ENCODE peak calls at places on chromosomes 6 and 20, in seven cellular contexts. Z is ovary, R is tibial artery, W is GM23248, H is small intestine, A is fibroblast of lung, N is testis. F is an unnamed sample. For H3K4me1, the result is how much of the 10 kb centered on the place peaks cover.

GRCh38 chr6:143589162-143589561 is 77.6 kb upstream of the FUCA2 start:
- DNase-seq in Z (no peak), R (no peak), W (no peak), H (no peak), A (no peak), N (no peak), F (no peak)

GRCh38 chr20:47380481-47380880 is 24.0 kb upstream of the ZMYND8 start:
- DNase-seq in Z (no peak), R (no peak), W (no peak), H (peak), A (no peak), N (no peak), F (no peak)

GRCh38 chr20:25251558-25251957 is 3.7 kb downstream of the PYGB start:
- DNase-seq in Z (no peak), R (peak), W (no peak), H (no peak), A (no peak), N (peak), F (no peak)

GRCh38 chr20:6806291-6806690 is 38.8 kb downstream of the BMP2 start:
- DNase-seq in Z (no peak), R (no peak), W (no peak), H (no peak), A (no peak), N (no peak), F (no peak)

GRCh38 chr6:44969446-44970175 is 358.5 kb upstream of the RUNX2 start:
- DNase-seq in Z (no peak), R (no peak), W (peak), H (no peak), A (peak), N (no peak), F (no peak)

GRCh38 chr20:62858059-62858458 is 3.6 kb downstream of the TCFL5 start:
- DNase-seq in Z (no peak), R (no peak), W (no peak), H (no peak), A (no peak), N (no peak), F (no peak)

GRCh38 chr6:22149501-22150490 is 147.0 kb downstream of the PRL start:
- DNase-seq in Z (no peak), R (no peak), W (no peak), H (no peak), A (peak), N (no peak), F (no peak)

GRCh38 chr20:63830821-63831593 is at the start of gene ZBTB46:
- DNase-seq in Z (peak), R (no peak), W (peak), H (peak), A (peak), N (peak), F (no peak)

GRCh38 chr6:17863971-17864754 is 123.3 kb downstream of the KIF13A start:
- DNase-seq in Z (no peak), R (peak), W (peak), H (no peak), A (peak), N (no peak), F (no peak)

GRCh38 chr6:15628499-15629131 is 34.2 kb downstream of the DTNBP1 start:
- DNase-seq in Z (no peak), R (no peak), W (peak), H (no peak), A (peak), N (no peak), F (no peak)

GRCh38 chr20:24934101-24934661 is 14.9 kb upstream of the CST7 start:
- DNase-seq in Z (no peak), R (no peak), W (no peak), H (peak), A (no peak), N (no peak), F (no peak)

GRCh38 chr6:80316655-80317332 is 210.3 kb downstream of the BCKDHB start:
- DNase-seq in Z (no peak), R (no peak), W (peak), H (no peak), A (no peak), N (no peak), F (no peak)

GRCh38 chr20:25372584-25373336 is 17.9 kb downstream of the ABHD12 start:
- DNase-seq in Z (no peak), R (no peak), W (peak), H (no peak), A (peak), N (no peak), F (no peak)

GRCh38 chr20:22810626-22811559 is 224.2 kb upstream of the SSTR4 start:
- DNase-seq in Z (no peak), R (no peak), W (no peak), H (peak), A (no peak), N (no peak), F (no peak)

GRCh38 chr6:160992323-160993314 is 1.1 kb downstream of the MAP3K4 start:
- DNase-seq in Z (peak), R (no peak), W (peak), H (peak), A (peak), N (peak), F (no peak)

GRCh38 chr6:165805067-165805525 is 142.1 kb upstream of the PDE10A start:
- DNase-seq in Z (no peak), R (no peak), W (no peak), H (no peak), A (no peak), N (no peak), F (no peak)

GRCh38 chr20:38726849-38727601 is 2.7 kb downstream of the SLC32A1 start:
- DNase-seq in Z (no peak), R (no peak), W (peak), H (no peak), A (peak), N (peak), F (no peak)

GRCh38 chr6:101544286-101544685 is 150.8 kb downstream of the GRIK2 start:
- DNase-seq in Z (no peak), R (no peak), W (peak), H (no peak), A (no peak), N (no peak), F (no peak)

GRCh38 chr6:110415297-110415916 is at the start of gene DDO:
- DNase-seq in Z (peak), R (peak), W (peak), H (peak), A (peak), N (no peak), F (peak)

GRCh38 chr6:149854532-149854931 is 9.6 kb downstream of the LRP11 start:
- DNase-seq in Z (no peak), R (no peak), W (peak), H (no peak), A (no peak), N (no peak), F (no peak)

GRCh38 chr20:23562721-23563342 is 5.5 kb downstream of the CST9L start:
- DNase-seq in Z (no peak), R (no peak), W (no peak), H (no peak), A (no peak), N (no peak), F (no peak)

GRCh38 chr6:56573142-56573541 is 69.5 kb downstream of the DST start:
- DNase-seq in Z (no peak), R (no peak), W (no peak), H (no peak), A (peak), N (no peak), F (no peak)

GRCh38 chr20:63498950-63499332 is at the start of gene EEF1A2:
- DNase-seq in Z (no peak), R (no peak), W (peak), H (no peak), A (no peak), N (no peak), F (no peak)

GRCh38 chr6:16985484-16986284 is 116.2 kb upstream of the STMND1 start:
- DNase-seq in Z (no peak), R (peak), W (peak), H (peak), A (peak), N (no peak), F (no peak)

GRCh38 chr20:63463400-63464288 is 8.8 kb downstream of the KCNQ2 start:
- DNase-seq in Z (no peak), R (no peak), W (peak), H (no peak), A (no peak), N (no peak), F (no peak)

GRCh38 chr20:38805502-38805957 is at the start of gene PPP1R16B:
- DNase-seq in Z (no peak), R (no peak), W (peak), H (peak), A (no peak), N (peak), F (no peak)

GRCh38 chr20:25035924-25036323 is 22.0 kb downstream of the ACSS1 start:
- DNase-seq in Z (no peak), R (no peak), W (no peak), H (no peak), A (no peak), N (peak), F (no peak)

GRCh38 chr6:29051680-29052079 is 6.7 kb upstream of the OR2W1 start:
- DNase-seq in Z (no peak), R (no peak), W (no peak), H (no peak), A (no peak), N (no peak), F (no peak)

GRCh38 chr6:52509281-52510212 is 67.3 kb downstream of the TRAM2 start:
- DNase-seq in Z (no peak), R (no peak), W (peak), H (no peak), A (no peak), N (no peak), F (no peak)

GRCh38 chr20:36331182-36331581 is 25.0 kb downstream of the DLGAP4 start:
- DNase-seq in Z (no peak), R (no peak), W (no peak), H (no peak), A (no peak), N (no peak), F (no peak)

GRCh38 chr6:4180653-4181255 is 45.4 kb upstream of the ECI2 start:
- DNase-seq in Z (no peak), R (no peak), W (peak), H (no peak), A (peak), N (peak), F (no peak)

GRCh38 chr6:76382201-76382600 is 309.7 kb upstream of the IMPG1 start:
- DNase-seq in Z (no peak), R (no peak), W (no peak), H (no peak), A (no peak), N (no peak), F (no peak)

GRCh38 chr6:47780510-47781356 is 1.1 kb upstream of the OPN5 start:
- DNase-seq in Z (no peak), R (no peak), W (peak), H (peak), A (peak), N (peak), F (no peak)

GRCh38 chr6:156872903-156873302 is 95.7 kb downstream of the ARID1B start:
- DNase-seq in Z (no peak), R (no peak), W (no peak), H (no peak), A (no peak), N (no peak), F (no peak)

GRCh38 chr6:79403525-79403924 is 133.7 kb downstream of the LCA5 start:
- DNase-seq in Z (no peak), R (no peak), W (no peak), H (no peak), A (no peak), N (no peak), F (no peak)

GRCh38 chr20:61934716-61935530 is 130.8 kb downstream of the TAF4 start:
- DNase-seq in Z (no peak), R (peak), W (peak), H (no peak), A (no peak), N (no peak), F (no peak)

GRCh38 chr6:126170875-126171489 is 168.9 kb upstream of the CENPW start:
- DNase-seq in Z (no peak), R (no peak), W (peak), H (peak), A (peak), N (peak), F (no peak)

DNA sequence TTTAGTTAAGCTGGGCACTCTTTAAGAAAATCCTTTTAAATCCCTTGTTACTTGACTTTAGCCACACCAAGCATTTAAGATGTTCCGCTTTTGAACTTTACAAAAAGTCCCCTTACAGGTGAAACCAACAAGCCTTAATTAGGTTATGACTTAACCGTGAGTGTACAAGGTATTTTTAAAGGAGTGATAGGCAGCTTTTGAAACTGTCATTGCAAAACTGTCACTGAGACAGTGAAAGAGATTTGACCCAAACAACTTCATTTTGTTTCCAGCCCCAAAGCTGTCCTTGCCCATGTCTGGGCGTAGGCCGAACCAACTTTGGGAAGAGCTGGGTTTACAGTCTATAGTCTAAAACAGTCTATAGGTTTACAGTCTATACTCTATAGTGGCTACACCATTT is 305.4 kb downstream of the FARS2 start:
- DNase-seq in Z (no peak), R (no peak), W (no peak), H (no peak), A (no peak), N (no peak), F (no peak)
- H3K4me3 ChIP-seq in Z (no peak), R (no peak), W (no peak), H (no peak), A (no peak), N (no peak), F (no peak)

DNA sequence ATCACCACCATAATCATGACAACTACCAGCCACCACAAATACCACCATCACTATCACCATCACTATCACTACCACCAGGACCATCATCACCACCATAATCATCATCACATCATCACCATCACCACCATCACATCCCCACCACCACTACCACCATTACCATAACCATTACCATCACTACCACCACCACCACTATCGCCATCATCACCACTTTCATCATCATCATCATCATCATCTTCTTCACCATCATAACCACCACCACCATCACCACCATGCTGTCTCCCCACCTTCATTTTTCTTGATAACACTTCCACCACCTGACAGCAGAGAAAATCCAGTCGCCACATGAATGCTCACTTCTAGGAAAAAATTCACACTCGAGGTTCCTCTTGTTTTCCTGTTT is 253.6 kb downstream of the ANKRD60 start:
- DNase-seq in Z (no peak), R (no peak), W (no peak), H (no peak), A (no peak), N (no peak), F (no peak)
- H3K4me1 ChIP-seq in Z (under half), R (under half), W (under half), H (under half), A (under half), N (under half), F (under half)

GRCh38 chr6:158344534-158344933 is 32.3 kb downstream of the TULP4 start:
- DNase-seq in Z (no peak), R (no peak), W (no peak), H (no peak), A (no peak), N (no peak), F (no peak)
- H3K4me3 ChIP-seq in Z (no peak), R (no peak), W (no peak), H (no peak), A (no peak), N (no peak), F (no peak)

GRCh38 chr20:10807013-10807412 is 133.2 kb upstream of the JAG1 start:
- DNase-seq in Z (no peak), R (no peak), W (no peak), H (no peak), A (no peak), N (no peak), F (no peak)

GRCh38 chr20:10812738-10813327 is 139.0 kb upstream of the JAG1 start:
- DNase-seq in Z (no peak), R (no peak), W (no peak), H (no peak), A (no peak), N (no peak), F (no peak)
- H3K4me1 ChIP-seq in Z (under half), R (under half), W (under half), H (under half), A (under half), N (under half), F (under half)

DNA sequence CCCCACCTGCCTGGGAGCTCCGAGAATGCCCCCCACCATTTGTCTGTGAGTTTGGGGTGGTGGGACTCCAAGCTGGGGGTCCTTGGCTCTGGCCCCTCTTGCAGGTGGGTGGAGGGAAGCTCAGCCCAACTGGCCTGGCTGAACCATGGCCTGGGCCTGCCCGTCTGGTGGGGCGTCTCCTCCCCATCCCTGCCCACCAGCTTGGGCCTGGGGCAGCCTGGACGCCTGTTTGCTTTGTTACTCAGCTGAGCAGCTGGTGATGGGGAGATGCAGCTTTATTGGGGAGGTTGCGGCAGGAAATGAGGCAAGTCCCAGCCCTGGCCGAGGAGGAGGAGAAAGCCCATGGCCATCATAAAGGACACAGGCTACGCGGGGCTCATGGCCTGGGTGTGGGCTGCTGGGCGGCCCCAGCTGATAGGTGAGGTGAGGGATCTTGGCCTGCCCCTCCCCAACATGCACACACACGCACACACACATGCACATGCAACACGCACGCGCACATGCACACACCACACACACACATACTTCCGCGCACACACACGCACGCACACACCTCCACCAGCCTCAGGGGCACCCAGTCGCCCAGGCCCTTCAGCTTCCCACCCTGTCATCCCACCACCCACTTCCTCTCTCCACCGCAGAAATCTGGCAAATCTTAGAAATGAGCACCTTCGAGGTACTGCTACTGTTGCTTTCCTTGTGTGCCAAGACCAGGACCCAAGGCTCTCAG is 1.4 kb downstream of the SPDEF start:
- DNase-seq in Z (no peak), R (no peak), W (no peak), H (peak), A (no peak), N (no peak), F (no peak)
- H3K4me3 ChIP-seq in Z (no peak), R (no peak), W (no peak), H (no peak), A (no peak), N (no peak), F (no peak)

DNA sequence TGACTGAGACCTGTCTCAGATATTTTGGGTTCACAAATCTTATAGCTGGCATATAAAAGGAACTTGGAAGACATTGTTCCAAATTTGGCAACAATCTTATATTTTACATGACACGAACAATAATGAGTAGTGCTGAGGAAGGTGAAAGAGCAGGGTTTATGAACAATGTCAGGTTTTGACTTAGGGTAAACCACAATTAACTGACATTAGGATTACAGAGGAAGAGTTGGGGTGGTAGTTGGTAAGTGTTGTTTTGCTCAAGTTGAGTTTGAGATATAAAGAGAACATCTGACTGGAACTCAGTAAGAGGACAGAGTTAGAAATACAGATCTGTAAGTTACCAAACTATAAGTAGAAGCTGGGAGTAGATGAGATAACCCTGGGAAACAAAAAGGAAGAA is 15.2 kb downstream of the RTN4IP1 start:
- DNase-seq in Z (no peak), R (no peak), W (no peak), H (no peak), A (no peak), N (no peak), F (no peak)
- H3K4me1 ChIP-seq in Z (under half), R (under half), W (under half), H (under half), A (under half), N (under half), F (under half)

GRCh38 chr6:106886444-106886843 is 88.1 kb downstream of the CD24 start:
- DNase-seq in Z (no peak), R (no peak), W (no peak), H (no peak), A (no peak), N (no peak), F (no peak)

GRCh38 chr6:106884576-106884975 is 90.0 kb downstream of the CD24 start:
- DNase-seq in Z (no peak), R (no peak), W (no peak), H (no peak), A (no peak), N (no peak), F (no peak)

GRCh38 chr6:106889692-106890091 is 84.8 kb downstream of the CD24 start:
- DNase-seq in Z (no peak), R (no peak), W (no peak), H (no peak), A (no peak), N (no peak), F (no peak)

GRCh38 chr6:106885659-106886058 is 88.9 kb downstream of the CD24 start:
- DNase-seq in Z (no peak), R (no peak), W (no peak), H (no peak), A (no peak), N (no peak), F (no peak)

GRCh38 chr6:106886922-106887797 is 87.4 kb downstream of the CD24 start:
- DNase-seq in Z (no peak), R (no peak), W (no peak), H (no peak), A (no peak), N (no peak), F (no peak)
- H3K4me3 ChIP-seq in Z (no peak), R (no peak), W (no peak), H (no peak), A (no peak), N (no peak), F (no peak)

DNA sequence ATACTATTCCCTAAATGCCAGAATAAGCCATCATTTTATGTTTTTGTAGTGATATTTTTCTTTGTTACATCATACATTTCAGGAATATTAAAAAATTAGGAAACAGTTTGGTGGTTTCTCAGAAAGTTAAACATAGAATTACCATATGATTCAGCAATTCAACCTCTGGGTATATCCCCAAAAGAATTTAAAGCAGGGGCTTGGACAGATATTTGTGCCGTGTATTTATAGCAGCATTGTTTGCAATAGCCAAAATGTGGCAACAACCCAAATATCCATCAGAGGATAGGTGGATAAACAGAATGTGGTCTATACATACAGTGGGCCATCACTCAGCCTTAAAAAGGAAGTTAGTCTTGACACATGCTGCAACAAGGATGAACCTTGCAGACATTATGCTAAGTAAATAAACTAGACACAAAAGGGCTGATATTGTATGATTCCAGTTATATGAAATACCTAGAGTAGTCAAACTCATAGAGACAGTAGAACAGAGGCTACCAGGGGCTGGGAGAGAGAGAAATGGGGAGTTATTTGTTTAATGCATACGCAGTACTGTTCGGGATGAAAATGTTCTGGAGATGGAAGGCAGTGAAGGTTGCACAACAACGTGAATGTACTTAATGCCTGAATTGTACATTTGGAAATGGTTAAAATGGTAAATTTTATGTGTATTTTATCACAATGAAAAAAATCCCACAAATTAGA is 18.9 kb upstream of the TRAF3IP2 start:
- DNase-seq in Z (no peak), R (no peak), W (no peak), H (no peak), A (no peak), N (no peak), F (no peak)
- H3K4me1 ChIP-seq in Z (under half), R (under half), W (under half), H (under half), A (under half), N (under half), F (under half)